ENCODE peak calls at places on chromosome 10, in six cellular contexts. T, H, V, G, A and K are unnamed samples.

GRCh38 chr10:122181901-122182799 is 88.9 kb upstream of the BTBD16 start:
- DNase-seq in T (no peak), H (no peak), V (no peak), G (no peak), A (no peak), K (peak)

GRCh38 chr10:131790021-131790420 is 110.8 kb upstream of the PPP2R2D start:
- DNase-seq in T (no peak), H (peak), V (no peak), G (peak), A (no peak), K (peak)

GRCh38 chr10:22219308-22219707 is 1.5 kb upstream of the EBLN1 start:
- DNase-seq in T (no peak), H (no peak), V (no peak), G (no peak), A (no peak), K (peak)

GRCh38 chr10:102511562-102512274 is 7.9 kb downstream of the SUFU start:
- DNase-seq in T (no peak), H (no peak), V (no peak), G (peak), A (no peak), K (no peak)

GRCh38 chr10:121662945-121663917 is 65.0 kb upstream of the FGFR2 start:
- DNase-seq in T (no peak), H (no peak), V (no peak), G (no peak), A (peak), K (no peak)

GRCh38 chr10:71868192-71868697 is 17.2 kb upstream of the PSAP start:
- DNase-seq in T (peak), H (no peak), V (peak), G (peak), A (no peak), K (peak)

GRCh38 chr10:27621441-27621840 is 117.3 kb downstream of the RAB18 start:
- DNase-seq in T (no peak), H (no peak), V (no peak), G (no peak), A (no peak), K (no peak)

GRCh38 chr10:117363027-117363426 is 12.2 kb downstream of the PDZD8 start:
- DNase-seq in T (no peak), H (no peak), V (no peak), G (no peak), A (no peak), K (no peak)